ENCODE peak calls at places on chromosomes 13 and 19, in six cellular contexts. Y is CD4-positive, alpha-beta memory T cell; C is AG08395; I is activated naive CD8-positive, alpha-beta T cell treated with anti-CD3 and anti-CD28 coated beads, Interleukin-2, amount 50 U/mL, for 16 hours; M is fibroblast of pulmonary artery; P is small intestine. F is an unnamed sample.

GRCh38 chr13:45621950-45622349 is 6.4 kb upstream of the ERICH6B start:
- DNase-seq in Y (no peak), C (no peak), I (no peak), M (no peak), P (no peak), F (no peak)

GRCh38 chr13:29522044-29522685 is 73.3 kb downstream of the SLC7A1 start:
- DNase-seq in Y (no peak), C (peak), I (no peak), M (peak), P (no peak), F (no peak)

GRCh38 chr13:49023441-49023840 is 47.7 kb downstream of the FNDC3A start:
- DNase-seq in Y (no peak), C (peak), I (no peak), M (peak), P (no peak), F (no peak)

GRCh38 chr19:13086341-13086740 is 16.3 kb downstream of the LYL1 start:
- DNase-seq in Y (no peak), C (no peak), I (no peak), M (no peak), P (no peak), F (no peak)

GRCh38 chr13:30422056-30422914 is at the start of gene UBE2L5:
- DNase-seq in Y (peak), C (peak), I (peak), M (peak), P (peak), F (peak)

GRCh38 chr19:54179921-54180452 is 7.0 kb upstream of the TMC4 start:
- DNase-seq in Y (no peak), C (no peak), I (no peak), M (peak), P (peak), F (no peak)

GRCh38 chr13:27201661-27202060 is 30.1 kb upstream of the USP12 start:
- DNase-seq in Y (no peak), C (no peak), I (no peak), M (no peak), P (no peak), F (no peak)

GRCh38 chr19:8254286-8255001 is 45.3 kb downstream of the CERS4 start:
- DNase-seq in Y (no peak), C (peak), I (no peak), M (no peak), P (no peak), F (no peak)

GRCh38 chr19:35718345-35719041 is 690 bp downstream of the KMT2B start:
- DNase-seq in Y (peak), C (peak), I (peak), M (peak), P (peak), F (peak)

GRCh38 chr19:10289836-10290438 is at the start of gene ICAM5:
- DNase-seq in Y (no peak), C (no peak), I (no peak), M (no peak), P (no peak), F (peak)

GRCh38 chr19:10471909-10472308 is 31.2 kb downstream of the KEAP1 start:
- DNase-seq in Y (no peak), C (no peak), I (no peak), M (peak), P (peak), F (no peak)

GRCh38 chr19:41928754-41929535 is 696 bp upstream of the ERFL start:
- DNase-seq in Y (peak), C (no peak), I (no peak), M (no peak), P (peak), F (peak)

GRCh38 chr13:110799246-110800236 is 86.0 kb downstream of the ING1 start:
- DNase-seq in Y (no peak), C (peak), I (no peak), M (peak), P (no peak), F (no peak)

GRCh38 chr13:39385621-39386231 is 217.3 kb downstream of the LHFPL6 start:
- DNase-seq in Y (no peak), C (no peak), I (no peak), M (peak), P (no peak), F (no peak)

GRCh38 chr13:41007359-41008118 is 11.6 kb downstream of the ELF1 start:
- DNase-seq in Y (no peak), C (no peak), I (no peak), M (no peak), P (no peak), F (no peak)

GRCh38 chr19:1487576-1488281 is 2.4 kb downstream of the PCSK4 start:
- DNase-seq in Y (no peak), C (no peak), I (no peak), M (no peak), P (no peak), F (no peak)

GRCh38 chr13:111517641-111518010 is 197.2 kb downstream of the TEX29 start:
- DNase-seq in Y (no peak), C (no peak), I (no peak), M (no peak), P (no peak), F (no peak)

GRCh38 chr13:76029088-76029487 is 393.0 kb downstream of the LMO7 start:
- DNase-seq in Y (no peak), C (no peak), I (no peak), M (no peak), P (no peak), F (no peak)

GRCh38 chr13:43021926-43022670 is 1.3 kb upstream of the DNAJC15 start:
- DNase-seq in Y (no peak), C (no peak), I (no peak), M (peak), P (no peak), F (no peak)

GRCh38 chr19:46180701-46181385 is 32.8 kb downstream of the IGFL2 start:
- DNase-seq in Y (no peak), C (peak), I (no peak), M (no peak), P (peak), F (no peak)

GRCh38 chr19:17091758-17092333 is 16.3 kb downstream of the MYO9B start:
- DNase-seq in Y (no peak), C (no peak), I (no peak), M (no peak), P (no peak), F (no peak)

GRCh38 chr19:10691178-10691881 is 9.9 kb upstream of the QTRT1 start:
- DNase-seq in Y (no peak), C (no peak), I (no peak), M (no peak), P (no peak), F (no peak)

GRCh38 chr13:45773236-45773635 is 71.1 kb downstream of the CBY2 start:
- DNase-seq in Y (no peak), C (no peak), I (no peak), M (no peak), P (no peak), F (no peak)

GRCh38 chr13:45943965-45944364 is 92.4 kb upstream of the SIAH3 start:
- DNase-seq in Y (no peak), C (no peak), I (no peak), M (peak), P (no peak), F (no peak)

GRCh38 chr13:23701646-23702045 is 131.4 kb downstream of the TNFRSF19 start:
- DNase-seq in Y (no peak), C (peak), I (no peak), M (peak), P (no peak), F (no peak)